ENCODE peak calls at places on chromosomes 6 and 20, in four cellular contexts. One of them, this sample, is unnamed.

GRCh38 chr6:116579143-116579542 is 7.8 kb downstream of the RWDD1 start:
- DNase-seq in AG04450: no peak
- DNase-seq in astrocyte of the spinal cord: no peak
- DNase-seq in tibial artery: no peak
- DNase-seq in this sample: no peak

GRCh38 chr6:163825033-163825432 is 410.5 kb downstream of the QKI start:
- DNase-seq in AG04450: no peak
- DNase-seq in tibial artery: no peak
- DNase-seq in astrocyte of the spinal cord: peak
- DNase-seq in this sample: peak

GRCh38 chr6:938271-939046 is 245.5 kb upstream of the EXOC2 start:
- DNase-seq in tibial artery: no peak
- DNase-seq in astrocyte of the spinal cord: no peak
- DNase-seq in AG04450: no peak
- DNase-seq in this sample: no peak

GRCh38 chr6:130796313-130796905 is 30.8 kb upstream of the SMLR1 start:
- DNase-seq in tibial artery: no peak
- DNase-seq in astrocyte of the spinal cord: peak
- DNase-seq in AG04450: no peak
- DNase-seq in this sample: peak

GRCh38 chr6:24910331-24910849 is 25.4 kb downstream of the RIPOR2 start:
- DNase-seq in tibial artery: no peak
- DNase-seq in AG04450: no peak
- DNase-seq in astrocyte of the spinal cord: no peak
- DNase-seq in this sample: peak

GRCh38 chr6:111070407-111070743 is 16.9 kb upstream of the SLC16A10 start:
- DNase-seq in tibial artery: no peak
- DNase-seq in AG04450: no peak
- DNase-seq in astrocyte of the spinal cord: no peak
- DNase-seq in this sample: no peak

GRCh38 chr6:112480551-112480950 is 133.4 kb downstream of the RFPL4B start:
- DNase-seq in astrocyte of the spinal cord: peak
- DNase-seq in AG04450: no peak
- DNase-seq in tibial artery: no peak
- DNase-seq in this sample: peak

GRCh38 chr6:106165885-106166485 is 79.8 kb downstream of the PRDM1 start:
- DNase-seq in AG04450: peak
- DNase-seq in astrocyte of the spinal cord: peak
- DNase-seq in tibial artery: no peak
- DNase-seq in this sample: no peak

GRCh38 chr6:48917233-48917632 is 545.8 kb downstream of the MMUT start:
- DNase-seq in AG04450: no peak
- DNase-seq in astrocyte of the spinal cord: no peak
- DNase-seq in tibial artery: no peak
- DNase-seq in this sample: no peak

GRCh38 chr6:130575971-130576370 is 210.2 kb downstream of the TMEM200A start:
- DNase-seq in tibial artery: no peak
- DNase-seq in astrocyte of the spinal cord: no peak
- DNase-seq in AG04450: no peak
- DNase-seq in this sample: no peak

GRCh38 chr6:7129360-7129759 is 21.6 kb downstream of the RREB1 start:
- DNase-seq in astrocyte of the spinal cord: no peak
- DNase-seq in AG04450: no peak
- DNase-seq in tibial artery: no peak
- DNase-seq in this sample: no peak

GRCh38 chr6:37779111-37779800 is 40.3 kb upstream of the ZFAND3 start:
- DNase-seq in astrocyte of the spinal cord: no peak
- DNase-seq in AG04450: no peak
- DNase-seq in tibial artery: no peak
- DNase-seq in this sample: no peak

GRCh38 chr20:49394264-49394663 is 88.2 kb downstream of the KCNB1 start:
- DNase-seq in astrocyte of the spinal cord: no peak
- DNase-seq in tibial artery: peak
- DNase-seq in AG04450: no peak
- DNase-seq in this sample: peak

GRCh38 chr6:75204959-75205775 is 686 bp downstream of the COL12A1 start:
- DNase-seq in AG04450: peak
- DNase-seq in tibial artery: peak
- DNase-seq in astrocyte of the spinal cord: peak
- DNase-seq in this sample: peak

GRCh38 chr6:18053071-18053475 is 65.6 kb upstream of the KIF13A start:
- DNase-seq in tibial artery: no peak
- DNase-seq in astrocyte of the spinal cord: no peak
- DNase-seq in AG04450: peak
- DNase-seq in this sample: peak

GRCh38 chr6:168054663-168055560 is 24.1 kb downstream of the FRMD1 start:
- DNase-seq in AG04450: no peak
- DNase-seq in astrocyte of the spinal cord: no peak
- DNase-seq in tibial artery: no peak
- DNase-seq in this sample: peak

GRCh38 chr6:168051648-168052047 is 27.4 kb downstream of the FRMD1 start:
- DNase-seq in tibial artery: no peak
- DNase-seq in AG04450: no peak
- DNase-seq in astrocyte of the spinal cord: no peak
- DNase-seq in this sample: no peak

GRCh38 chr6:168052291-168052891 is 26.6 kb downstream of the FRMD1 start:
- DNase-seq in AG04450: no peak
- DNase-seq in astrocyte of the spinal cord: no peak
- DNase-seq in tibial artery: no peak
- DNase-seq in this sample: no peak

GRCh38 chr6:168053957-168054471 is 25.0 kb downstream of the FRMD1 start:
- DNase-seq in tibial artery: no peak
- DNase-seq in AG04450: no peak
- DNase-seq in astrocyte of the spinal cord: no peak
- DNase-seq in this sample: no peak

GRCh38 chr6:168053086-168053956 is 25.7 kb downstream of the FRMD1 start:
- DNase-seq in tibial artery: no peak
- DNase-seq in AG04450: no peak
- DNase-seq in astrocyte of the spinal cord: no peak
- DNase-seq in this sample: no peak
- H3K4me3 ChIP-seq in tibial artery: no peak
- H3K4me3 ChIP-seq in AG04450: no peak
- H3K4me3 ChIP-seq in astrocyte of the spinal cord: no peak
- H3K4me3 ChIP-seq in this sample: no peak

DNA sequence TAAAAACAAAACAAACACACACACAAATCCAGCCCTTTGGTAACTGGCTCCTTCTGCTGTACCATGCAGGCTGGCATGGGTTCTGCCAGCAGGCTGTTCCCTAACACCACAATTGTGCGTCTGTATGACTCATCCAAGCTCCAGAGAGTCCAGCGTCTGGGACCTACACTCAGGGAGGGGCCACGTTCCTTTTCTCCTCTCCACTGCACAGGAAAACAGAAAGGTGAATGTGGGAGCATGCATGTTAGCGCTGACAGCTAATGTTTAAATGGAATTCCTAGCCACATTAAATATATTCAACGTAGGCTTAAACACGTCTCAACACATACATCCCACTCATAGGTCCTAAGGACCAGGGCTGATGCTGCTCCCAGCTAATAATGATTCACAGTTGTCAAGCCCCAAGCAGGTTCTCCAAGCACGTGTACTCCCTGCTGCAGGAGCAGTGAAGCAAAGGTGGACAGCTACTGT is 20.7 kb downstream of the MAP1LC3A start:
- DNase-seq in astrocyte of the spinal cord: peak
- DNase-seq in tibial artery: peak
- DNase-seq in AG04450: no peak
- DNase-seq in this sample: peak
- TF ChIP-seq CTCF in astrocyte of the spinal cord: peak
- TF ChIP-seq CTCF in tibial artery: peak
- TF ChIP-seq CTCF in AG04450: peak
- TF ChIP-seq CTCF in this sample: peak

GRCh38 chr6:16320533-16321340 is 82.3 kb downstream of the GMPR start:
- DNase-seq in AG04450: peak
- DNase-seq in tibial artery: peak
- DNase-seq in astrocyte of the spinal cord: no peak
- DNase-seq in this sample: peak
- H3K4me3 ChIP-seq in AG04450: peak
- H3K4me3 ChIP-seq in tibial artery: peak
- H3K4me3 ChIP-seq in astrocyte of the spinal cord: no peak
- H3K4me3 ChIP-seq in this sample: no peak

DNA sequence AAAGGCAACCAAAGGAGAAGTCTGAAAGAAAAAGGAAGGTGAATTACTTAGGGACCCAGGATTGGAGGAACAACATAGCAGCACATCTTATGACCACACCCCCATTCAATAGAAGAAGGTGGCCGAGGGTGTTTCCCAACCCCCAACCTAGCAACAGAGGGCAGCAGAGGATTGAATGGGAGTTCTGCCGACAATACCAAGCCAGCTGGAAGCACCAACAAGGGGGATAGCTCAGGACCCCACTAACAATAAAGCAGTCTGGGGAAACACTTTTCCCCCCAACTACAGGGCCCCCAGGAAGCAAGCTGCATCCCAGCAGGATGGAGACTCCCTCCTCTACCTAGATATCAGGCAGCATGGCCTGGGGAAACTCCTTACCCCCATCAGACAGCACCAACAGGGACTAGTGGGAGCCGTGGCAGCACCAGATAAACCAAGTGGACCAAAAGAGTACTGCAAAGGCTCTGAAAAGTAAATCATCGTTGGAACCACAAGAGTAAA is 67.7 kb downstream of the ZHX3 start:
- DNase-seq in astrocyte of the spinal cord: peak
- DNase-seq in tibial artery: no peak
- DNase-seq in AG04450: no peak
- DNase-seq in this sample: peak
- TF ChIP-seq CTCF in astrocyte of the spinal cord: peak
- TF ChIP-seq CTCF in tibial artery: peak
- TF ChIP-seq CTCF in AG04450: peak
- TF ChIP-seq CTCF in this sample: peak

GRCh38 chr6:42135161-42135560 is 7.3 kb downstream of the C6orf132 start:
- DNase-seq in tibial artery: no peak
- DNase-seq in AG04450: no peak
- DNase-seq in astrocyte of the spinal cord: no peak
- DNase-seq in this sample: no peak

GRCh38 chr6:42135722-42136121 is 6.7 kb downstream of the C6orf132 start:
- DNase-seq in AG04450: no peak
- DNase-seq in astrocyte of the spinal cord: no peak
- DNase-seq in tibial artery: no peak
- DNase-seq in this sample: no peak

GRCh38 chr6:42137192-42137753 is 5.1 kb downstream of the C6orf132 start:
- DNase-seq in astrocyte of the spinal cord: no peak
- DNase-seq in AG04450: no peak
- DNase-seq in tibial artery: no peak
- DNase-seq in this sample: no peak

GRCh38 chr6:42138190-42138589 is 4.2 kb downstream of the C6orf132 start:
- DNase-seq in tibial artery: no peak
- DNase-seq in AG04450: no peak
- DNase-seq in astrocyte of the spinal cord: no peak
- DNase-seq in this sample: no peak

DNA sequence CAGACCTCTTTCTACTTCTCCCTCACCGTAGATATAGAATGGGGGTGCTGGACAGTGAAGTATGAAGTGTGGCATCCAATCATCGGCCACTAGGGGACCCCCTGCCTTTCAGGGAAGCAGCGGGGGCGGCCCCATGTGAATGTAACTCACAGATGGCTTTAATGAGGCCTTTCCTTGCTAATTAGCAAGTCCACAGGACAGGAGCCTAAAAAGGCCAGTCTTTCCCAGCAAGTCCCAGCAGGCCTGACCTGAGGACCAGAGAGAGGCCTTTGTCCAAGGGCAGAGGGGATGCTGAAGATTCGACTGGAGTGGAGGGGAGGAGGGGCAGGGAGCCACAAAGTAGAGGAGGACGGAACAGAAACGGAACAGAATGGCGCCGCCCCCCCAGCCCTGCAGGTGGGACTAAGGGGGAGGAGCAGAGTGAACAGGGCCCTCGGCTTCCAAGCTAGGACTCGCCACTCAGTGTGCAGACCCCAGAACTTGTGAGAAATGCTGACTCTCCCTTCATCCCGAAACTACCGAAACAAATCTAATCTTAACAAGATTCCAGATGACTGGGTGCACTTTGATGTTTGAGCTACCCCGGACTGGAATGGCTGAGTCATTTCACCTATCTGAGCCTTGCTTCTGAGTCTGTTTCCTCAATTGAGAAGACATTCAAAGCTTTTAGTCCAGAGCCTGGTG is 5.8 kb downstream of the C6orf132 start:
- DNase-seq in tibial artery: no peak
- DNase-seq in AG04450: peak
- DNase-seq in astrocyte of the spinal cord: peak
- DNase-seq in this sample: peak
- H3K4me3 ChIP-seq in tibial artery: no peak
- H3K4me3 ChIP-seq in AG04450: no peak
- H3K4me3 ChIP-seq in astrocyte of the spinal cord: no peak
- H3K4me3 ChIP-seq in this sample: no peak

DNA sequence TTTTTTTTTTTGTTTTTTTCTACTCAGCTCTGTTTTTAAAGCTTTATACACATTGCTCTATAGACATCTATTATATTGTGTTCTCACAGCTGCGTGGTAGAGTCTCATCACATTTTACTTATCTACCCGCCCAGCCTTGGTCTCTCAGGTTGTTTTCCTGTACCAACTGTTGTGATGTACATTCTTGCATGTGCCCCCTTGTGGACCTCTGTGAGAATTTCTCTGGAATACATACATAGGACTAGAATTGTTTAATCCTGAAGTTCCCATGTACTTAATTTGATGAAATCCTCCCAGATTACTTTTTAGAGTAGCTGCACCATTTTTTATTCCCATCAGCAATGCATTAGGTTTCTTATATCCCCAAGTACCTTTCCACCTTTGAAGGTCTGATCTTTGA is 40.4 kb upstream of the TINAG start:
- DNase-seq in AG04450: no peak
- DNase-seq in tibial artery: no peak
- DNase-seq in astrocyte of the spinal cord: peak
- DNase-seq in this sample: peak
- TF ChIP-seq CTCF in AG04450: peak
- TF ChIP-seq CTCF in tibial artery: peak
- TF ChIP-seq CTCF in astrocyte of the spinal cord: peak
- TF ChIP-seq CTCF in this sample: peak

DNA sequence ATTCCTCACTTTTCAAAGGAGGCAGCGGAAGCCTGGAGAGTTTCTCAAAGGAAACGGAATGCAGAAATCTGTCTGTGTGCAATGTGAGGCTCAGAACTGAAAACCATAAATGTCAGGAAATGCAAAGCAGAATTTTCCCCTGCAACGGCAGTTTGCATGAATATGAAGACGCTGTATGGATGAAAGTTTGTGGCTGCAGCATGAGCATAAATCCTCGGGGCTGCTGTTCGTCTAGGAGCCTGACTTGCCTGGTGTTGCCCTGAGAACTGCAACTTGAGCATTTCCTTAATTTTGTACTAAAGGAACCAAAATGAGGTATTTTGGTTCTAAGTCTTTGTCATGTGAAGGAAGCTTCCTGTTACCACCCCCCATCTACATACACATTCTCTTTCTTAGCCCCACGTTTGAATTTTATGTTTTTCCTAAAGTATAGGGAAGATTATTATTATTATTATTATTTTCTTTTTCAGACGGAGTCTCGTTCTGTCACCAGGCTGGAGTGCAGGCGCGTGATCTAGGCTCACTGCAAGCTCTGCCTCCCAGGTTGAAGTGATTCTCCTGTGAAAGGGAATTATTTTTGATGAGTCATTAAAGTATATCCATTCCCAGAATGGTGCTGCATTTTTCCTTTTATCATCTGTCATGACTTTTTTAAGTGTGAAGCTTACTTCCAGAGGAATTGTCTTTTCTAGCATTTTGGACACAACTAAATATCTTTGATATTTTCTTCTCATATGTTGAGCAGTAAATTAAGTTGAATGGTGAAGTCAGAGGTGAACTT is 33.1 kb downstream of the MTHFD1L start:
- DNase-seq in tibial artery: no peak
- DNase-seq in astrocyte of the spinal cord: peak
- DNase-seq in AG04450: no peak
- DNase-seq in this sample: no peak
- H3K4me3 ChIP-seq in tibial artery: no peak
- H3K4me3 ChIP-seq in astrocyte of the spinal cord: no peak
- H3K4me3 ChIP-seq in AG04450: no peak
- H3K4me3 ChIP-seq in this sample: no peak